ENCODE peak calls at places on chromosomes 2 and 18, in four cellular contexts. R, W, N and L are unnamed samples.

GRCh38 chr2:10404324-10405143 is 43.6 kb downstream of the ODC1 start:
- DNase-seq in R (no peak), W (no peak), N (peak; percentile 82), L (no peak)

GRCh38 chr2:46364797-46365457 is 67.7 kb downstream of the EPAS1 start:
- DNase-seq in R (no peak), W (peak; percentile 50), N (peak; percentile 64), L (peak; percentile 68)

GRCh38 chr18:49812321-49813070 is 837 bp downstream of the ACAA2 start:
- DNase-seq in R (no peak), W (no peak), N (no peak), L (peak; percentile 57)

GRCh38 chr2:109402180-109402579 is 211.6 kb downstream of the SEPTIN10 start:
- DNase-seq in R (no peak), W (no peak), N (no peak), L (no peak)

GRCh38 chr2:237465515-237466227 is 21.4 kb upstream of the MLPH start:
- DNase-seq in R (no peak), W (no peak), N (peak; percentile 50), L (peak; percentile 58)

GRCh38 chr2:119772128-119772527 is 12.4 kb downstream of the PTPN4 start:
- DNase-seq in R (no peak), W (no peak), N (no peak), L (no peak)

GRCh38 chr2:88590998-88591613 is 36.2 kb downstream of the EIF2AK3 start:
- DNase-seq in R (no peak), W (peak; percentile 61), N (peak; percentile 68), L (peak; percentile 76)

GRCh38 chr2:47313141-47313691 is 89.7 kb upstream of the MSH2 start:
- DNase-seq in R (no peak), W (peak; percentile 76), N (no peak), L (no peak)

GRCh38 chr2:46066116-46066515 is 231.1 kb upstream of the EPAS1 start:
- DNase-seq in R (no peak), W (no peak), N (no peak), L (no peak)

GRCh38 chr2:109466674-109467575 is 146.8 kb downstream of the SEPTIN10 start:
- DNase-seq in R (peak; percentile 49), W (no peak), N (no peak), L (no peak)

GRCh38 chr2:198347349-198347748 is 543.0 kb downstream of the PLCL1 start:
- DNase-seq in R (no peak), W (no peak), N (no peak), L (no peak)

GRCh38 chr2:81483254-81483653 is 1178.7 kb upstream of the LRRTM1 start:
- DNase-seq in R (no peak), W (no peak), N (no peak), L (no peak)

GRCh38 chr2:235594041-235594440 is 100.2 kb downstream of the AGAP1 start:
- DNase-seq in R (no peak), W (peak; percentile 35), N (peak; percentile 81), L (peak; percentile 78)

GRCh38 chr2:218002792-218003191 is at the start of gene TNS1:
- DNase-seq in R (no peak), W (no peak), N (no peak), L (no peak)

GRCh38 chr2:181468313-181468712 is 11.1 kb downstream of the ITGA4 start:
- DNase-seq in R (no peak), W (no peak), N (no peak), L (peak; percentile 35)

GRCh38 chr2:135043345-135043744 is 3.9 kb downstream of the MAP3K19 start:
- DNase-seq in R (no peak), W (no peak), N (peak; percentile 22), L (peak; percentile 21)

GRCh38 chr2:63047534-63048281 is 2.9 kb upstream of the OTX1 start:
- DNase-seq in R (peak; percentile 83), W (no peak), N (peak; percentile 51), L (peak; percentile 57)

GRCh38 chr2:119293254-119293653 is 69.6 kb downstream of the STEAP3 start:
- DNase-seq in R (no peak), W (no peak), N (no peak), L (no peak)

GRCh38 chr18:55353806-55354205 is 234.2 kb downstream of the TCF4 start:
- DNase-seq in R (no peak), W (no peak), N (peak; percentile 4), L (no peak)

GRCh38 chr2:163264376-163264775 is 425.8 kb upstream of the KCNH7 start:
- DNase-seq in R (no peak), W (no peak), N (no peak), L (no peak)

GRCh38 chr2:241541564-241542277 is 16.8 kb upstream of the BOK start:
- DNase-seq in R (no peak), W (no peak), N (no peak), L (no peak)

GRCh38 chr18:22210331-22210754 is 41.0 kb downstream of the GATA6 start:
- DNase-seq in R (no peak), W (no peak), N (no peak), L (no peak)

GRCh38 chr2:88642278-88642677 is 15.0 kb upstream of the EIF2AK3 start:
- DNase-seq in R (no peak), W (no peak), N (no peak), L (no peak)

GRCh38 chr2:236940497-236940896 is 145.2 kb upstream of the COPS8 start:
- DNase-seq in R (no peak), W (no peak), N (no peak), L (no peak)

GRCh38 chr2:154673694-154674093 is 24.8 kb upstream of the KCNJ3 start:
- DNase-seq in R (no peak), W (no peak), N (no peak), L (no peak)

GRCh38 chr2:54641988-54642387 is 81.5 kb upstream of the EML6 start:
- DNase-seq in R (no peak), W (no peak), N (no peak), L (no peak)

GRCh38 chr2:100235098-100235497 is 87.2 kb downstream of the LONRF2 start:
- DNase-seq in R (peak; percentile 48), W (no peak), N (peak; percentile 98), L (no peak)

GRCh38 chr2:171432969-171433762 is 624 bp downstream of the METTL8 start:
- DNase-seq in R (no peak), W (peak; percentile 33), N (peak; percentile 82), L (peak; percentile 66)

GRCh38 chr18:10687161-10687925 is 161.5 kb downstream of the NAPG start:
- DNase-seq in R (no peak), W (no peak), N (no peak), L (no peak)

GRCh38 chr2:238949710-238950345 is 101.9 kb downstream of the TWIST2 start:
- DNase-seq in R (peak; percentile 52), W (no peak), N (no peak), L (no peak)

GRCh38 chr2:85058619-85058941 is 74.6 kb upstream of the TCF7L1 start:
- DNase-seq in R (no peak), W (no peak), N (no peak), L (no peak)

GRCh38 chr18:23779696-23780303 is 90.5 kb downstream of the LAMA3 start:
- DNase-seq in R (no peak), W (peak; percentile 25), N (no peak), L (no peak)

GRCh38 chr2:133379159-133379558 is 189.1 kb downstream of the NCKAP5 start:
- DNase-seq in R (no peak), W (no peak), N (no peak), L (no peak)

GRCh38 chr2:121061633-121062032 is 223.4 kb downstream of the TFCP2L1 start:
- DNase-seq in R (no peak), W (no peak), N (no peak), L (no peak)
- TF ChIP-seq POLR2A in R (no peak), W (no peak), N (no peak), L (no peak)

GRCh38 chr2:28463211-28463610 is 32.6 kb upstream of the PLB1 start:
- DNase-seq in R (no peak), W (no peak), N (no peak), L (no peak)
- TF ChIP-seq POLR2A in R (no peak), W (no peak), N (no peak), L (no peak)

DNA sequence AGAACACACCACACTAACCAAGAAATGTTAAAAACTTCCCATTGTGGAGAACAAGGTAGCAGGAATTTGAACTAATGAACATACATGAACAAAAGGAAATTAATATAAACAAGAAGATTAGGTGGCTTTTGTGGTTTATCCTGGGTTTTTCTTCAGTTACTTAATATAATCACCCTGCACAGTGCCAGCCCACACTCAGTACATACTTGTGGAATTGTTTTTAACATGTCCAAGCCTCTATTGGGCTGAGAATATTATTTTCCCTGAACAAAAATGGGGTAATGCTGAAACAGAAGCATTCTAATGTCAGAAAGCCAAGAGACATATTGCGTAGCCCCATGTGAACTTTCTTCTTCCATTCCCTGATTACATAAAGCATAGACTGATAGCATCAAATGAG is 202.8 kb downstream of the DNER start:
- DNase-seq in R (no peak), W (no peak), N (no peak), L (no peak)
- TF ChIP-seq POLR2A in R (no peak), W (no peak), N (no peak), L (no peak)

DNA sequence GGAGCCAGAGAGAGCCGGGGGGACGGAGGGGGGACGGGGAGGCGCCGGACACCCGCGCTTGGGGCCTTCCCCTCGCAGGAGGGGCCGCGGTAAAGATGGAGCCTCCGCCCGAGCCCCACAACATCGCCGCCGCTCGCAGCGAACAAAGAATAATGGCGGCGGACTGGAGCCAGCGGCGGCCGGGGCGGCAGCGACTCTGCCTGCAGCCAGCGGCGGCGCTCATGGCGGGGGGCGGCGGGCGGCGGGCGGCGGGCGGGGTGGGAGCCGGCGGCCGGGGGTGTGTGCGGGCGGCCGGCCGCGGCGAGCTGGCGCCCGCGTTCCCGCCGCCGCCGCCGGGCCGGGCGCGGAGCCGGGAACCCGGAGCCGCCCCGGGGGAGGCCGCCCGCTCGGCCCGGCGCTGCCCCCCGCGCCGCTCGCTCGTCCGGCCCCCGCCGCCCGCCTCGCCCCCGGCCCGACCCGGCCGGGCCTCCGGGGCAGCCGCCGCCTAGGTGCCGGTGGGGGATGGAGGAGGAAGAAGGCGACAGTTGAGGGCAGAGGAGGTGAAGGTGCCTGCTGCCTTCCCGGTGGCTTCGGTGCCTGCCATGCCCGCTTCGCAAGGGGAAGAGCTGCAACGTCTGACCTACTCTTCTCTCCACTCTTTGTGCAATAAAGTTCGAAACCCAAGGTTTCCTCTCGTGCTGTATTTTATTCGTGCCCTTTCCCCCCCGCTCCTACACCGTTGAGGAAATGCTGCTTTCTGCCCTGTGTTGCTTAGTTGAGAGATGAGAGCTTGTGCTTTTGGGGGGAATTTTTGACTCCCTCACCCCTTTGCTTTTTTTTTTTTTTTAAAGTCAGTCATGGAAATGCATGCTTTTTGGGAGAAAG is 630 bp downstream of the CREB1 start:
- DNase-seq in R (no peak), W (peak; percentile 31), N (peak; percentile 79), L (peak; percentile 82)
- TF ChIP-seq POLR2A in R (peak; percentile 28), W (no peak), N (peak; percentile 12), L (peak; percentile 72)

GRCh38 chr2:203799905-203800304 is 67.7 kb upstream of the CTLA4 start:
- DNase-seq in R (no peak), W (no peak), N (no peak), L (no peak)

GRCh38 chr2:203798296-203799157 is 69.0 kb upstream of the CTLA4 start:
- DNase-seq in R (no peak), W (no peak), N (no peak), L (no peak)

GRCh38 chr2:203803046-203803429 is 64.5 kb upstream of the CTLA4 start:
- DNase-seq in R (no peak), W (no peak), N (no peak), L (no peak)

GRCh38 chr2:203802277-203803045 is 65.1 kb upstream of the CTLA4 start:
- DNase-seq in R (no peak), W (no peak), N (no peak), L (no peak)

DNA sequence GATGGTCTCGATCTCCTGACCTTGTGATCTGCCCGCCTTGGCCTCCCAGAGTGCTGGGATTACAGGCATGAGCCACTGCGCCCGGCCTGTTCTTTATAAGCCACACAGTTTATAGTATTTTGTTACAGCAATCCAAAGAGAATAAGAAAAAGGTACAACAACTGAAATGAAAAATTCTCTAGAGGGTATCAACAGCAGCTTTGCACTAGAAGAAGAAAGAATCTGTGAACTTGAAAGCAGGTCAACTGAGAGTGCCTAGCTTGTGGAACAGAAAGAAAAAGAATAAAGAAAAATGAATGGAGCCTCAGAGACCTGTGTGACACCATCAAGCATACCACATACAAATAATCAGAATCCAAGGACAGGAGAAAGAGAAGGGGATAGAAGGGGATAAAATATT is 66.8 kb upstream of the CTLA4 start:
- DNase-seq in R (no peak), W (no peak), N (no peak), L (no peak)
- TF ChIP-seq POLR2A in R (no peak), W (no peak), N (no peak), L (no peak)